ENCODE peak calls at places on chromosomes 2 and 18, in four cellular contexts. N, Z, L and H are unnamed samples.

GRCh38 chr2:80515961-80516360 is 211.4 kb upstream of the LRRTM1 start:
- DNase-seq in N (no peak), Z (no peak), L (no peak), H (no peak)

GRCh38 chr18:21740724-21741510 is at the start of gene MIB1:
- DNase-seq in N (peak; percentile 82), Z (peak; percentile 99), L (no peak), H (peak; percentile 100)

GRCh38 chr18:811192-812122 is 585 bp downstream of the YES1 start:
- DNase-seq in N (no peak), Z (no peak), L (peak; percentile 19), H (peak; percentile 74)

GRCh38 chr2:137168564-137168963 is 403.2 kb downstream of the THSD7B start:
- DNase-seq in N (no peak), Z (no peak), L (peak; percentile 23), H (no peak)

GRCh38 chr2:215901796-215902195 is 111.6 kb downstream of the MREG start:
- DNase-seq in N (no peak), Z (no peak), L (no peak), H (no peak)

GRCh38 chr2:134276381-134277172 is 22.7 kb downstream of the MGAT5 start:
- DNase-seq in N (no peak), Z (no peak), L (peak; percentile 26), H (no peak)

GRCh38 chr2:55786286-55786685 is 92.6 kb upstream of the PNPT1 start:
- DNase-seq in N (no peak), Z (no peak), L (no peak), H (no peak)

GRCh38 chr18:48544116-48544515 is 5.3 kb downstream of the CTIF start:
- DNase-seq in N (no peak), Z (no peak), L (no peak), H (no peak)

GRCh38 chr2:238114331-238114841 is 14.2 kb downstream of the ESPNL start:
- DNase-seq in N (no peak), Z (no peak), L (no peak), H (no peak)

GRCh38 chr2:26462511-26463251 is 15.2 kb downstream of the OTOF start:
- DNase-seq in N (no peak), Z (no peak), L (peak; percentile 77), H (no peak)

GRCh38 chr18:34028341-34028740 is 196.4 kb downstream of the NOL4 start:
- DNase-seq in N (no peak), Z (no peak), L (peak; percentile 86), H (no peak)

GRCh38 chr18:48570313-48570712 is 31.5 kb downstream of the CTIF start:
- DNase-seq in N (no peak), Z (no peak), L (no peak), H (no peak)

GRCh38 chr2:239537633-239538356 is 137.0 kb upstream of the HDAC4 start:
- DNase-seq in N (no peak), Z (no peak), L (no peak), H (no peak)

GRCh38 chr2:45736757-45737704 is 85.6 kb downstream of the PRKCE start:
- DNase-seq in N (no peak), Z (no peak), L (peak; percentile 76), H (no peak)

GRCh38 chr18:77651441-77651840 is 401.8 kb downstream of the GALR1 start:
- DNase-seq in N (no peak), Z (no peak), L (no peak), H (no peak)

GRCh38 chr2:164479460-164479859 is 141.8 kb downstream of the GRB14 start:
- DNase-seq in N (no peak), Z (no peak), L (peak; percentile 45), H (no peak)

GRCh38 chr2:47777268-47777972 is 5.5 kb upstream of the MSH6 start:
- DNase-seq in N (no peak), Z (no peak), L (no peak), H (no peak)

GRCh38 chr2:106108351-106108750 is 85.8 kb downstream of the UXS1 start:
- DNase-seq in N (peak; percentile 9), Z (no peak), L (peak; percentile 20), H (no peak)

GRCh38 chr2:23243258-23243657 is 141.7 kb upstream of the KLHL29 start:
- DNase-seq in N (no peak), Z (no peak), L (no peak), H (no peak)

GRCh38 chr2:70011335-70011734 is 49.9 kb upstream of the ASPRV1 start:
- DNase-seq in N (no peak), Z (no peak), L (no peak), H (no peak)

GRCh38 chr2:25479761-25480160 is 138.0 kb upstream of the DNMT3A start:
- DNase-seq in N (no peak), Z (no peak), L (no peak), H (no peak)

GRCh38 chr2:72803151-72803550 is 22.7 kb downstream of the EXOC6B start:
- DNase-seq in N (no peak), Z (no peak), L (peak; percentile 80), H (no peak)

GRCh38 chr2:241011296-241011600 is 12.8 kb downstream of the SNED1 start:
- DNase-seq in N (no peak), Z (no peak), L (no peak), H (peak; percentile 47)

GRCh38 chr2:64485961-64486360 is 32.0 kb downstream of the LGALSL start:
- DNase-seq in N (no peak), Z (no peak), L (no peak), H (no peak)

GRCh38 chr2:63506350-63506749 is 81.9 kb downstream of the WDPCP start:
- DNase-seq in N (no peak), Z (no peak), L (no peak), H (no peak)

GRCh38 chr2:134621939-134622705 is 96.7 kb downstream of the TMEM163 start:
- DNase-seq in N (no peak), Z (no peak), L (peak; percentile 49), H (no peak)

GRCh38 chr2:313991-314390 is 26.1 kb upstream of the ALKAL2 start:
- DNase-seq in N (no peak), Z (no peak), L (no peak), H (no peak)

GRCh38 chr2:58734365-58734764 is 493.2 kb upstream of the FANCL start:
- DNase-seq in N (no peak), Z (no peak), L (peak; percentile 41), H (no peak)

GRCh38 chr2:176533505-176534193 is 264.4 kb downstream of the MTX2 start:
- DNase-seq in N (no peak), Z (no peak), L (no peak), H (no peak)

GRCh38 chr2:128684523-128684922 is 365.9 kb upstream of the HS6ST1 start:
- DNase-seq in N (no peak), Z (no peak), L (no peak), H (no peak)